ENCODE peak calls at places on chromosomes 16 and 17, in nine cellular contexts. T is endothelial cell of umbilical vein, C is GM23248, Y is hepatocyte, X is H9, W is fibroblast of lung, K is neural progenitor cell, P is IMR-90, J is PC-9. I is an unnamed sample.
A peak's percentile ranks its signal among the peaks of the same experiment; 100 is the strongest.

GRCh38 chr17:17205368-17206148 is 575 bp downstream of the PLD6 start:
- DNase-seq in T (peak; percentile 41), C (peak; percentile 88), Y (no peak), X (peak; percentile 59), W (peak; percentile 33), K (no peak), P (peak; percentile 21), J (peak; percentile 51), I (no peak)

GRCh38 chr17:58648236-58648635 is 43.6 kb downstream of the TEX14 start:
- DNase-seq in T (no peak), C (no peak), Y (no peak), X (no peak), W (no peak), K (no peak), P (no peak), J (no peak), I (no peak)

GRCh38 chr16:23367988-23368387 is 65.9 kb downstream of the SCNN1B start:
- DNase-seq in T (no peak), C (no peak), Y (no peak), X (no peak), W (no peak), K (no peak), P (no peak), J (no peak), I (no peak)

GRCh38 chr17:55089955-55090573 is 121.5 kb downstream of the STXBP4 start:
- DNase-seq in T (no peak), C (peak; percentile 1), Y (no peak), X (no peak), W (peak; percentile 31), K (peak; percentile 3), P (peak; percentile 18), J (peak; percentile 41), I (no peak)

GRCh38 chr17:2700031-2700490 is 11.5 kb downstream of the CLUH start:
- DNase-seq in T (no peak), C (no peak), Y (no peak), X (peak; percentile 34), W (no peak), K (no peak), P (no peak), J (no peak), I (no peak)

GRCh38 chr17:19725486-19725885 is 9.1 kb upstream of the SLC47A2 start:
- DNase-seq in T (no peak), C (no peak), Y (no peak), X (no peak), W (no peak), K (no peak), P (no peak), J (no peak), I (no peak)

GRCh38 chr17:35537569-35538209 is at the start of gene SLFN12L:
- DNase-seq in T (peak; percentile 23), C (no peak), Y (no peak), X (no peak), W (no peak), K (no peak), P (no peak), J (no peak), I (no peak)

GRCh38 chr16:3498988-3499387 is 1.8 kb upstream of the CLUAP1 start:
- DNase-seq in T (no peak), C (no peak), Y (no peak), X (no peak), W (no peak), K (no peak), P (no peak), J (no peak), I (no peak)

GRCh38 chr17:59121901-59122480 is 15.3 kb upstream of the TRIM37 start:
- DNase-seq in T (no peak), C (no peak), Y (no peak), X (no peak), W (no peak), K (no peak), P (no peak), J (no peak), I (no peak)

GRCh38 chr17:4800462-4801185 is 1.5 kb downstream of the C17orf114 start:
- DNase-seq in T (no peak), C (no peak), Y (no peak), X (no peak), W (no peak), K (no peak), P (no peak), J (no peak), I (no peak)

GRCh38 chr16:4347010-4347409 is 4.1 kb downstream of the PAM16 start:
- DNase-seq in T (no peak), C (peak; percentile 37), Y (no peak), X (no peak), W (peak; percentile 48), K (no peak), P (no peak), J (no peak), I (no peak)

GRCh38 chr16:11783319-11784047 is 13.6 kb downstream of the ZC3H7A start:
- DNase-seq in T (peak; percentile 88), C (peak; percentile 50), Y (no peak), X (no peak), W (peak; percentile 15), K (no peak), P (peak; percentile 45), J (no peak), I (peak; percentile 47)

GRCh38 chr17:7177954-7178477 is 1.2 kb downstream of the ASGR1 start:
- DNase-seq in T (peak; percentile 51), C (peak; percentile 61), Y (peak; percentile 84), X (peak; percentile 78), W (no peak), K (peak; percentile 51), P (peak; percentile 71), J (peak; percentile 41), I (no peak)

GRCh38 chr17:79779088-79779529 is 1.2 kb downstream of the CBX2 start:
- DNase-seq in T (no peak), C (no peak), Y (peak; percentile 30), X (no peak), W (no peak), K (peak; percentile 36), P (no peak), J (no peak), I (no peak)

GRCh38 chr17:67891481-67892119 is 66.3 kb downstream of the BPTF start:
- DNase-seq in T (peak; percentile 2), C (peak; percentile 86), Y (peak; percentile 53), X (no peak), W (peak; percentile 67), K (peak; percentile 4), P (peak; percentile 85), J (peak; percentile 63), I (no peak)

DNA sequence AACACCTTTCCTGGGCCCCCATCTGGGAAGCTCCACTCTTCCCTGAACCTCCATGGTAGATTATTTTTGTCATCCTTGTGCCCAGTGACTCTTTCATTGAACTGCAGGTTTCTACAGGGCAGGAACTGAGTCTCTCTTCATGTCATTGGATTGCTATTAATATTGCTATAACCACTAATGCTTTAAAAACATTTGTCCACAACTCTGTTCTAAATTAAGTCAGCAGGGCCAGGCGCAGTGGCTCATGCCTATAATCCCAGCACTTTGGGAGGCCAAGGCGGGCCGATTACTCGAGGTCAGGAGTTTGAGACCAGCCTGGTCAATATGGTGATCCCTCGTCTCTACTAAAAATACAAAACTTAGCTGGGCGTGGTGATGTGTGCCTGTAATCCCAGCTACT is 51.2 kb upstream of the DLX4 start:
- DNase-seq in T (no peak), C (no peak), Y (no peak), X (no peak), W (no peak), K (no peak), P (no peak), J (no peak), I (no peak)
- H2AFZ ChIP-seq in T (no peak overlapping the region), C (no peak overlapping the region), Y (no peak overlapping the region), X (no peak overlapping the region), W (no peak overlapping the region), K (no peak overlapping the region), P (no peak overlapping the region), J (no peak overlapping the region), I (no peak overlapping the region)

DNA sequence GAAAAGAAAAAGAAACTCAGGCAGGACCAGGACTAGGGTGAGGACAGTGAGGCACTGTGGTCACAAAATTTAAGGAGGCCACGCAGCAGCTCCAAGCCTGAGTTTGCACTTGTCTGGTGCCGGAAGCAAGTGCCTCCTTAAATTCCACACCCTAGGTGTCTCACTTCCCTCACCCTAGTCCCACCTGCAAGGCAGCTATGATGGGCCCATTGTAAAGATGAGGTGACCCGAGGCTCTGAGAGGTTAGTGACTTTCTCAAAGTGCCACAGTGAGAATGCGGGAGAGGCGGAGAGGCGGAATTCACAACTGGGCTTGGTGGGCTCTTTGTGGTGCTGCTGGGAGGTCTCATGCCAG is 21.5 kb upstream of the EEF2K start:
- DNase-seq in T (no peak), C (no peak), Y (no peak), X (peak; percentile 35), W (no peak), K (no peak), P (no peak), J (no peak), I (no peak)
- H2AFZ ChIP-seq in T (no peak overlapping the region), C (no peak overlapping the region), Y (no peak overlapping the region), X (no peak overlapping the region), W (no peak overlapping the region), K (no peak overlapping the region), P (no peak overlapping the region), J (no peak overlapping the region), I (no peak overlapping the region)

GRCh38 chr17:61716225-61716829 is 125.3 kb upstream of the NACA2 start:
- DNase-seq in T (no peak), C (no peak), Y (no peak), X (no peak), W (no peak), K (no peak), P (no peak), J (no peak), I (no peak)

GRCh38 chr17:61713035-61713434 is 122.0 kb upstream of the NACA2 start:
- DNase-seq in T (no peak), C (no peak), Y (no peak), X (no peak), W (no peak), K (no peak), P (no peak), J (no peak), I (no peak)

GRCh38 chr17:61717352-61717751 is 126.3 kb upstream of the NACA2 start:
- DNase-seq in T (no peak), C (no peak), Y (no peak), X (no peak), W (no peak), K (no peak), P (no peak), J (no peak), I (no peak)

GRCh38 chr17:61715348-61715747 is 124.3 kb upstream of the NACA2 start:
- DNase-seq in T (no peak), C (no peak), Y (no peak), X (no peak), W (no peak), K (no peak), P (no peak), J (no peak), I (no peak)

GRCh38 chr17:61714300-61714699 is 123.3 kb upstream of the NACA2 start:
- DNase-seq in T (no peak), C (no peak), Y (no peak), X (no peak), W (no peak), K (no peak), P (no peak), J (no peak), I (no peak)
- H2AFZ ChIP-seq in T (no peak overlapping the region), C (no peak overlapping the region), Y (no peak overlapping the region), X (no peak overlapping the region), W (no peak overlapping the region), K (no peak overlapping the region), P (no peak overlapping the region), J (no peak overlapping the region), I (no peak overlapping the region)

GRCh38 chr16:12850186-12850585 is 46.5 kb upstream of the CPPED1 start:
- DNase-seq in T (no peak), C (no peak), Y (no peak), X (no peak), W (no peak), K (no peak), P (no peak), J (no peak), I (no peak)

GRCh38 chr16:12853972-12854371 is 47.4 kb upstream of the SHISA9 start:
- DNase-seq in T (no peak), C (no peak), Y (no peak), X (no peak), W (no peak), K (no peak), P (no peak), J (no peak), I (no peak)
- H2AFZ ChIP-seq in T (no peak overlapping the region), C (no peak overlapping the region), Y (no peak overlapping the region), X (no peak overlapping the region), W (no peak overlapping the region), K (no peak overlapping the region), P (no peak overlapping the region), J (no peak overlapping the region), I (no peak overlapping the region)